ENCODE peak calls at places on chromosomes 16 and 17, in seven cellular contexts. Y is IMR-90, S is mesendoderm, O is mesenchymal stem cell, Z is H9, B is H1, Q is neuronal stem cell. D is an unnamed sample.

GRCh38 chr16:4633910-4634635 is 9.4 kb downstream of the MGRN1 start:
- DNase-seq in Q (no peak), Z (no peak), Y (no peak), O (no peak), B (no peak), S (no peak), D (no peak)

GRCh38 chr17:65554568-65555223 is 6.8 kb downstream of the AXIN2 start:
- DNase-seq in Y (peak), Z (no peak), S (no peak), Q (no peak), B (no peak), O (peak), D (no peak)

GRCh38 chr17:36008998-36009665 is 7.8 kb upstream of the CCL15 start:
- DNase-seq in S (peak), Z (peak), O (peak), Q (no peak), Y (peak), B (peak), D (peak)

GRCh38 chr16:23950898-23951297 is 115.1 kb downstream of the PRKCB start:
- DNase-seq in O (no peak), Y (no peak), S (no peak), B (no peak), Q (no peak), Z (no peak), D (peak)

GRCh38 chr16:23952128-23953041 is 116.6 kb downstream of the PRKCB start:
- DNase-seq in O (no peak), Q (peak), Z (no peak), B (no peak), S (peak), Y (peak), D (peak)

GRCh38 chr16:15636392-15636873 is 6.5 kb downstream of the MARF1 start:
- DNase-seq in Y (no peak), S (no peak), Q (no peak), O (no peak), Z (no peak), B (no peak), D (no peak)

GRCh38 chr17:60170835-60171752 is 21.3 kb downstream of the CA4 start:
- DNase-seq in Y (peak), Z (peak), Q (no peak), S (no peak), O (no peak), B (no peak), D (no peak)

GRCh38 chr16:12625068-12625467 is 178.6 kb downstream of the CPPED1 start:
- DNase-seq in B (no peak), Z (peak), Q (no peak), S (peak), O (no peak), Y (no peak), D (no peak)

GRCh38 chr17:69142473-69142802 is 743 bp upstream of the ABCA6 start:
- DNase-seq in Q (no peak), Z (no peak), Y (peak), B (no peak), S (no peak), O (no peak), D (no peak)

GRCh38 chr16:68070249-68070725 is 14.9 kb upstream of the NFATC3 start:
- DNase-seq in Z (no peak), Q (no peak), O (no peak), Y (no peak), B (peak), S (no peak), D (no peak)

DNA sequence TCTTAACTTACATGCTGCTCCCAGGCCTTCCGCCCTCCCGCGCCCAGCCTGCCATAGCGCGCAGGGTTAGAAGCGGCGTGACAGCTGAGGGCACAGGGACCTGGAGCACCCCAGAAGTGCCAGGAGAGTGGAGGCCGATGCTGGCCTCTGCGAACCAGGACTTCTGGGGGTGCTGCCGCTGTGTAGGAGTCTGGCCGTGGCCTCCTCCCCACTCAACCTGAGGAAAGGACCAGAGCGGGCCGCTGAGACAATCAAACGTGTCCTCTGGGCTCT is 1.9 kb upstream of the TMEM204 start:
- DNase-seq in Q (no peak), Y (no peak), O (no peak), S (no peak), B (no peak), Z (no peak), D (no peak)
- H2AK5ac ChIP-seq in Q (no peak), Y (no peak), O (no peak), S (no peak), B (no peak), Z (no peak), D (peak)

GRCh38 chr16:87333581-87334331 is 16.6 kb upstream of the C16orf95 start:
- DNase-seq in O (no peak), B (no peak), Z (no peak), S (no peak), Y (no peak), Q (no peak), D (no peak)
- H2AK5ac ChIP-seq in O (no peak), B (no peak), Z (no peak), S (no peak), Y (no peak), Q (no peak), D (no peak)

GRCh38 chr16:55663225-55663624 is 7.4 kb downstream of the SLC6A2 start:
- DNase-seq in B (no peak), O (no peak), S (no peak), Z (no peak), Q (no peak), Y (no peak), D (no peak)

GRCh38 chr16:55660776-55661175 is 5.0 kb downstream of the SLC6A2 start:
- DNase-seq in Z (no peak), B (no peak), S (peak), O (no peak), Q (no peak), Y (no peak), D (peak)

GRCh38 chr16:55661842-55662479 is 6.2 kb downstream of the SLC6A2 start:
- DNase-seq in S (peak), B (no peak), O (no peak), Q (no peak), Y (no peak), Z (no peak), D (peak)

GRCh38 chr16:55663770-55664677 is 8.2 kb downstream of the SLC6A2 start:
- DNase-seq in Y (no peak), Z (no peak), O (no peak), B (no peak), S (peak), Q (no peak), D (peak)

GRCh38 chr16:55662641-55663040 is 6.9 kb downstream of the SLC6A2 start:
- DNase-seq in Y (no peak), Q (no peak), B (no peak), O (no peak), S (peak), Z (no peak), D (no peak)
- H2AK5ac ChIP-seq in Y (no peak), Q (no peak), B (no peak), O (no peak), S (no peak), Z (no peak), D (no peak)

DNA sequence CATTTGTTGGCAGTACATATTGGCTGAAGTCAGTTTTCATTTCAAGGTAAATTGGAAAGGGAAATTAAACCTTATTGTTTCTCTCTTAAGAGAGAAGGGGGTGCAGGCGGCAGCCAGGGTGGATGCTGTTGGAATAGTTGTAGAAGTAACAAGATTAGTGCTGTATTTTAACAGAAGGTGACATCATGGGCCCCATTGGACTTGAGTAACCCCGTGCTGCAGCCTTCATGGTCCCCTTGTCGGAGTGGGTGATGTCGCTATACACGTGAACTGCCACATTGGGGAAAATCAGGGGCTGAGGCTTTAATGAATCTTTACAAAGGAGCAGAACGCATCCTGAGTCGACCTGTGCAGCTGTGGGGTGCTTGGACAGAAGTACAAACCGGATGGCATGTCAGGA is 3.2 kb downstream of the SNX11 start:
- DNase-seq in Y (no peak), Q (no peak), Z (no peak), B (no peak), O (no peak), S (no peak), D (no peak)
- H2AK5ac ChIP-seq in Y (no peak), Q (no peak), Z (no peak), B (no peak), O (no peak), S (no peak), D (no peak)

DNA sequence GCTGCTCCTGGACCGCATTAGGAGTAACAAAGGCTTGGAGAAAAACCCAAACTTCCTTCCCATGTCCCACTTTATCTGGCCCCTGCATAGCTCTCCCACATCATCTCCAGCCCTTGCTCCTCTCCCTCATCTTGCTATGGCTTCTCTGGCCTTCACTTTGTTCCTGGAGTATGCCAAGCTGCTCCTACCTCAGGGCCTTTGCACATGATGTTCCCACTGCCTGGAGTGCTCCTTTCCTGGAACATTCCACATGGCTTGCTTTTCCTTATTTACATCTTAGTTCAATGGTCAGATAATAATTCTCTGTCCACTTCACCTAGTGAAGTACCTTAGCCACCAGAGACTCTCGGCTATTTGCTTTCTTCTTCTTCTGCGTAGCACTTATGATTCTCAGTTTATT is 4.3 kb upstream of the KSR1 start:
- DNase-seq in Q (no peak), B (no peak), S (no peak), Y (no peak), O (no peak), Z (no peak), D (no peak)
- H2AK5ac ChIP-seq in Q (no peak), B (no peak), S (no peak), Y (peak), O (no peak), Z (no peak), D (no peak)

GRCh38 chr16:1324286-1324826 is 9.1 kb upstream of the BAIAP3 start:
- DNase-seq in Y (no peak), O (no peak), B (no peak), Q (no peak), S (no peak), Z (no peak), D (no peak)

GRCh38 chr16:1323296-1324239 is 9.9 kb upstream of the BAIAP3 start:
- DNase-seq in Y (no peak), Q (no peak), S (no peak), B (no peak), O (no peak), Z (no peak), D (no peak)

GRCh38 chr16:1320658-1321240 is 11.3 kb downstream of the UBE2I start:
- DNase-seq in O (no peak), B (no peak), Y (no peak), Q (no peak), S (no peak), Z (no peak), D (no peak)

GRCh38 chr16:1325261-1325660 is 8.2 kb upstream of the BAIAP3 start:
- DNase-seq in S (no peak), B (no peak), Y (no peak), Q (no peak), Z (no peak), O (no peak), D (no peak)

DNA sequence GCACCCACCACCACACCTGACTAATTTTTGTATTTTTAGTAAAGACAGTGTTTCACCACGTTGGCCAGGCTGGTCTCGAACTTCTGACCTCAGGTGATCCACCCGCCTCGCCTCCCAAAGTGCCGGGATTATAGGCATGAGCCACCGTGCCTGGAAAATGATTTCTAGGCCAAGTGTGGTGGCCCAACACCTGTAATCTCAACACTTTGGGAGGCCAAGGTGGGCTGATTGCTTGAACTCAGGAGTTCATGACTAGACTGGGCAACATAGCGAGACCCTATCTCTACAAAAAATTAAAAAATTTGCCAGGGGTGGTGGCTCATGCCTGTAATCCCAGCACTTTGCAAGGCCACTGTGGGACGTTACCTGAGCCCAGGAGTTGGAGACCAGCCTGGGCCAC is 11.0 kb upstream of the BAIAP3 start:
- DNase-seq in Y (no peak), Q (no peak), O (no peak), B (no peak), Z (no peak), S (no peak), D (no peak)
- H2AK5ac ChIP-seq in Y (no peak), Q (no peak), O (no peak), B (no peak), Z (no peak), S (no peak), D (no peak)

DNA sequence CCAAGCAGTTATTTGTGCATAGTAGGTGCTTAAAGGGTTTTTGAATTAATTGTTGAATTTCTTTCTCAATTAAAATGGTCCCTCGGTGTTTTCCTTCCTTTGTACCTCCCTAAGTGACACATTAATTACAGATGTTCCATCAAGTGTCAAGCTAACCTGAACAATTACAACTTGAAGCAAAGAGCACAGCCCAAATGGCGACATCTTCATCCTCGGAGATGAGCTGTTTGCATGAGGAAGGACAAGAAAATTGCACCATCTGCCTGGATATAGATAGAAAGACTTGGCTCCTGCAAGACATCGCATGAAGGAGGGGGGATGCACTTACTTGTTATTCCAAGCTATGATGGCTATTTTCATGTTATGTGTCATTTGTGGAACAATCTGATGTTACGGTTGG is 86.3 kb upstream of the ZKSCAN2 start:
- DNase-seq in Y (no peak), Q (no peak), B (no peak), O (no peak), S (no peak), Z (no peak), D (no peak)
- H2AK5ac ChIP-seq in Y (no peak), Q (no peak), B (no peak), O (no peak), S (no peak), Z (no peak), D (no peak)

GRCh38 chr16:88302666-88303065 is 80.1 kb upstream of the ZNF469 start:
- DNase-seq in Z (no peak), S (no peak), O (no peak), B (no peak), Y (no peak), Q (no peak), D (no peak)

GRCh38 chr16:88299751-88300462 is 82.9 kb upstream of the ZNF469 start:
- DNase-seq in Z (no peak), Q (no peak), S (no peak), B (no peak), Y (no peak), O (no peak), D (no peak)

GRCh38 chr16:88300463-88300835 is 82.3 kb upstream of the ZNF469 start:
- DNase-seq in Z (no peak), Q (no peak), O (no peak), S (no peak), B (no peak), Y (no peak), D (no peak)

GRCh38 chr16:88301886-88302285 is 80.9 kb upstream of the ZNF469 start:
- DNase-seq in Z (no peak), B (no peak), O (no peak), Y (no peak), Q (no peak), S (no peak), D (no peak)

GRCh38 chr16:88301431-88301830 is 81.3 kb upstream of the ZNF469 start:
- DNase-seq in B (no peak), Y (no peak), Q (no peak), O (no peak), S (no peak), Z (no peak), D (no peak)
- H2AK5ac ChIP-seq in B (no peak), Y (peak), Q (no peak), O (no peak), S (no peak), Z (no peak), D (no peak)

GRCh38 chr17:73492802-73493139 is 151.5 kb downstream of the SDK2 start:
- DNase-seq in Z (peak), B (no peak), O (no peak), Q (no peak), Y (no peak), S (peak), D (no peak)
- H2AK5ac ChIP-seq in Z (no peak), B (no peak), O (no peak), Q (no peak), Y (no peak), S (no peak), D (no peak)

DNA sequence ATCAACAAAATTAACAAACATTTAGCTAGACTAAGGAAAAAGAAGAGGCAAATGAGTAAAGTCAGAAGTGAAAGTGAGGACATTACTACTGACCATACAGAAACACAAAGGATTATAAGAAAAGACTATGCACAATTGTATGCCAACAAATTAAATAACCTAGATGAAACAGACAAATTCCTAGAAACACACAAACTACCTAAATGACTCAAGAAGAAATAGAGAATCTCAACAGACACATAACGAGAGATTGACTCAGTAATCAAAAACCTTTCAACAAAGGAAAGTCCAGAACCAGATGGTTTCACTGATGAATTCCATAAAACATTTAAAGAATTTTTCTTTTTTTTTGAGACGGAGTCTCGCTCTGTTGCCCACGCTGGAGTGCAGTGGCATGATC is 35.7 kb upstream of the MYLK3 start:
- DNase-seq in Y (no peak), B (no peak), O (no peak), S (no peak), Q (no peak), Z (no peak), D (no peak)
- H2AK5ac ChIP-seq in Y (no peak), B (no peak), O (no peak), S (no peak), Q (no peak), Z (no peak), D (peak)

D was measured in trophoblast cell.